ENCODE peak calls at places on chromosomes 16 and 17, in seven cellular contexts. Y is left cardiac atrium; E is ACHN; A is NCI-H1092 treated with DMSO at 0.1 percent for 48 hours; J is fibroblast of the aortic adventitia; P is A549; K is stimulated activated CD8-positive, alpha-beta memory T cell treated with anti-CD3 and anti-CD28 coated beads, Interleukin-4, amount 100 ng/mL, for 1 hour. V is an unnamed sample.

GRCh38 chr16:49575352-49576172 is 202.0 kb downstream of the C16orf78 start:
- DNase-seq in Y (peak; percentile 43), K (no peak), A (no peak), E (no peak), J (no peak), P (no peak), V (no peak)

GRCh38 chr16:19574625-19575024 is 19.1 kb downstream of the VPS35L start:
- DNase-seq in Y (no peak), J (no peak), E (no peak), P (no peak), A (no peak), K (no peak), V (no peak)

GRCh38 chr17:57870283-57870635 is 20.4 kb upstream of the MRPS23 start:
- DNase-seq in A (no peak), K (no peak), Y (no peak), P (no peak), J (no peak), E (no peak), V (no peak)

GRCh38 chr16:1620391-1620790 is 8.2 kb downstream of the CRAMP1 start:
- DNase-seq in A (no peak), P (no peak), K (no peak), E (no peak), Y (no peak), J (no peak), V (no peak)

GRCh38 chr17:20026960-20027359 is 17.8 kb downstream of the SPECC1 start:
- DNase-seq in J (no peak), P (no peak), Y (no peak), A (no peak), K (no peak), E (no peak), V (no peak)

GRCh38 chr17:38476549-38476948 is 48.3 kb downstream of the ARHGAP23 start:
- DNase-seq in P (no peak), K (no peak), J (peak; percentile 40), E (no peak), Y (no peak), A (no peak), V (no peak)

GRCh38 chr17:5220074-5220473 is 14.6 kb downstream of the SCIMP start:
- DNase-seq in A (no peak), P (no peak), K (no peak), Y (no peak), E (no peak), J (no peak), V (no peak)

GRCh38 chr16:57884655-57885133 is 82.4 kb upstream of the KIFC3 start:
- DNase-seq in P (no peak), Y (no peak), A (no peak), K (no peak), E (no peak), J (no peak), V (no peak)

V was measured in sigmoid colon.